ENCODE peak calls at places on chromosome 11, in seven cellular contexts. D, V, S, L, X, E and K are unnamed samples.

GRCh38 chr11:28107726-28108618 is at the start of the genes KIF18A and METTL15:
- DNase-seq in D (peak), V (peak), S (peak), L (peak), X (peak), E (peak), K (peak)

GRCh38 chr11:23897453-23898289 is 599.2 kb upstream of the LUZP2 start:
- DNase-seq in D (no peak), V (peak), S (no peak), L (peak), X (no peak), E (no peak), K (no peak)

GRCh38 chr11:41578421-41579047 is 119.1 kb upstream of the LRRC4C start:
- DNase-seq in D (no peak), V (no peak), S (no peak), L (no peak), X (no peak), E (no peak), K (no peak)

GRCh38 chr11:77089004-77089545 is 13.6 kb upstream of the OMP start:
- DNase-seq in D (no peak), V (no peak), S (no peak), L (no peak), X (peak), E (no peak), K (no peak)

GRCh38 chr11:69475141-69475865 is 6.2 kb upstream of the LINC01488 start:
- DNase-seq in D (no peak), V (no peak), S (no peak), L (no peak), X (no peak), E (no peak), K (no peak)

GRCh38 chr11:110968348-110969062 is 256.3 kb upstream of the ARHGAP20 start:
- DNase-seq in D (no peak), V (no peak), S (no peak), L (no peak), X (no peak), E (no peak), K (no peak)

GRCh38 chr11:78202733-78203167 is 14.0 kb downstream of the USP35 start:
- DNase-seq in D (no peak), V (no peak), S (peak), L (no peak), X (no peak), E (peak), K (no peak)

GRCh38 chr11:46346886-46347636 is at the start of gene DGKZ:
- DNase-seq in D (peak), V (peak), S (peak), L (peak), X (peak), E (peak), K (peak)

GRCh38 chr11:3109921-3110706 is 52.9 kb upstream of the CARS1 start:
- DNase-seq in D (no peak), V (peak), S (peak), L (peak), X (peak), E (no peak), K (no peak)

GRCh38 chr11:1838426-1839131 is at the start of gene TNNI2:
- DNase-seq in D (no peak), V (no peak), S (no peak), L (no peak), X (peak), E (no peak), K (no peak)

GRCh38 chr11:116730568-116730967 is 42.2 kb downstream of the BUD13 start:
- DNase-seq in D (no peak), V (peak), S (no peak), L (peak), X (no peak), E (no peak), K (no peak)

GRCh38 chr11:132258865-132259264 is 888.5 kb downstream of the NTM start:
- DNase-seq in D (no peak), V (no peak), S (no peak), L (no peak), X (no peak), E (no peak), K (no peak)

GRCh38 chr11:10388574-10388973 is 66.5 kb upstream of the AMPD3 start:
- DNase-seq in D (no peak), V (peak), S (no peak), L (peak), X (peak), E (no peak), K (no peak)

GRCh38 chr11:47461876-47462275 is 12.9 kb upstream of the RAPSN start:
- DNase-seq in D (no peak), V (no peak), S (no peak), L (no peak), X (no peak), E (no peak), K (no peak)

GRCh38 chr11:27468209-27468608 is 4.4 kb downstream of the LGR4 start:
- DNase-seq in D (no peak), V (peak), S (no peak), L (peak), X (no peak), E (no peak), K (no peak)